ENCODE peak calls at places on chromosomes 11 and 22, in eight cellular contexts. One of them, this sample, is unnamed.

GRCh38 chr11:12853652-12854296 is 155.3 kb upstream of the RASSF10 start:
- DNase-seq in body of pancreas: peak
- DNase-seq in glutamatergic neuron: no peak
- DNase-seq in left cardiac atrium: peak
- DNase-seq in Right ventricle myocardium superior: no peak
- DNase-seq in RWPE1: no peak
- DNase-seq in endothelial cell: no peak
- DNase-seq in SK-N-DZ: no peak
- DNase-seq in this sample: no peak

GRCh38 chr11:109112748-109113378 is 309.1 kb upstream of the C11orf87 start:
- DNase-seq in body of pancreas: peak
- DNase-seq in glutamatergic neuron: no peak
- DNase-seq in left cardiac atrium: no peak
- DNase-seq in Right ventricle myocardium superior: no peak
- DNase-seq in RWPE1: no peak
- DNase-seq in endothelial cell: no peak
- DNase-seq in SK-N-DZ: peak
- DNase-seq in this sample: peak

GRCh38 chr11:38274031-38274430 is 1676.0 kb upstream of the RAG2 start:
- DNase-seq in body of pancreas: no peak
- DNase-seq in glutamatergic neuron: no peak
- DNase-seq in left cardiac atrium: no peak
- DNase-seq in Right ventricle myocardium superior: no peak
- DNase-seq in RWPE1: peak
- DNase-seq in endothelial cell: no peak
- DNase-seq in SK-N-DZ: no peak
- DNase-seq in this sample: no peak

GRCh38 chr11:2944953-2945756 is 15.9 kb upstream of the PHLDA2 start:
- DNase-seq in body of pancreas: peak
- DNase-seq in glutamatergic neuron: peak
- DNase-seq in left cardiac atrium: peak
- DNase-seq in Right ventricle myocardium superior: peak
- DNase-seq in RWPE1: no peak
- DNase-seq in endothelial cell: peak
- DNase-seq in SK-N-DZ: no peak
- DNase-seq in this sample: peak

GRCh38 chr11:107858217-107859070 is at the start of gene SLC35F2:
- DNase-seq in body of pancreas: peak
- DNase-seq in glutamatergic neuron: peak
- DNase-seq in left cardiac atrium: peak
- DNase-seq in Right ventricle myocardium superior: peak
- DNase-seq in RWPE1: peak
- DNase-seq in endothelial cell: peak
- DNase-seq in SK-N-DZ: peak
- DNase-seq in this sample: peak

GRCh38 chr22:26466196-26466595 is 17.4 kb downstream of the HPS4 start:
- DNase-seq in body of pancreas: no peak
- DNase-seq in glutamatergic neuron: no peak
- DNase-seq in left cardiac atrium: no peak
- DNase-seq in Right ventricle myocardium superior: no peak
- DNase-seq in RWPE1: no peak
- DNase-seq in endothelial cell: no peak
- DNase-seq in SK-N-DZ: no peak
- DNase-seq in this sample: peak

GRCh38 chr11:111557425-111558111 is 17.0 kb downstream of the LAYN start:
- DNase-seq in body of pancreas: no peak
- DNase-seq in glutamatergic neuron: no peak
- DNase-seq in left cardiac atrium: no peak
- DNase-seq in Right ventricle myocardium superior: no peak
- DNase-seq in RWPE1: peak
- DNase-seq in endothelial cell: no peak
- DNase-seq in SK-N-DZ: no peak
- DNase-seq in this sample: peak

GRCh38 chr11:44574620-44575287 is 9.3 kb downstream of the CD82 start:
- DNase-seq in body of pancreas: no peak
- DNase-seq in glutamatergic neuron: no peak
- DNase-seq in left cardiac atrium: no peak
- DNase-seq in Right ventricle myocardium superior: no peak
- DNase-seq in RWPE1: peak
- DNase-seq in endothelial cell: no peak
- DNase-seq in SK-N-DZ: no peak
- DNase-seq in this sample: peak

GRCh38 chr22:41745968-41746367 is 46.7 kb downstream of the MEI1 start:
- DNase-seq in body of pancreas: no peak
- DNase-seq in glutamatergic neuron: no peak
- DNase-seq in left cardiac atrium: no peak
- DNase-seq in Right ventricle myocardium superior: no peak
- DNase-seq in RWPE1: no peak
- DNase-seq in endothelial cell: no peak
- DNase-seq in SK-N-DZ: no peak
- DNase-seq in this sample: peak

GRCh38 chr11:19935507-19935906 is 222.9 kb downstream of the NAV2 start:
- DNase-seq in body of pancreas: no peak
- DNase-seq in glutamatergic neuron: no peak
- DNase-seq in left cardiac atrium: no peak
- DNase-seq in Right ventricle myocardium superior: no peak
- DNase-seq in RWPE1: no peak
- DNase-seq in endothelial cell: no peak
- DNase-seq in SK-N-DZ: no peak
- DNase-seq in this sample: peak

GRCh38 chr11:29093416-29093815 is 923.4 kb downstream of the KCNA4 start:
- DNase-seq in body of pancreas: no peak
- DNase-seq in glutamatergic neuron: no peak
- DNase-seq in left cardiac atrium: no peak
- DNase-seq in Right ventricle myocardium superior: no peak
- DNase-seq in RWPE1: peak
- DNase-seq in endothelial cell: no peak
- DNase-seq in SK-N-DZ: no peak
- DNase-seq in this sample: peak

This sample was measured in AG10803.